ENCODE peak calls at places on chromosomes 7 and 10, in four cellular contexts. E is brain microvascular endothelial cell; F is CD8-positive, alpha-beta T cell; X is RWPE2. N is an unnamed sample.

GRCh38 chr10:111944331-111944730 is 239.2 kb downstream of the GPAM start:
- DNase-seq in E (no peak), F (no peak), X (no peak), N (no peak)

GRCh38 chr7:106178593-106179134 is 66.6 kb upstream of the SYPL1 start:
- DNase-seq in X (no peak), F (no peak), E (peak), N (no peak)

GRCh38 chr7:28130277-28130676 is 50.3 kb downstream of the JAZF1 start:
- DNase-seq in F (no peak), X (no peak), E (peak), N (no peak)

GRCh38 chr10:126084369-126084768 is 188.0 kb downstream of the FANK1 start:
- DNase-seq in F (no peak), E (no peak), X (no peak), N (no peak)

GRCh38 chr7:155800741-155801267 is 11.5 kb downstream of the SHH start:
- DNase-seq in F (no peak), E (no peak), X (no peak), N (peak)

GRCh38 chr7:32941181-32941995 is 15.9 kb upstream of the FKBP9 start:
- DNase-seq in F (no peak), X (no peak), E (no peak), N (no peak)

GRCh38 chr10:43396928-43397624 is 11.9 kb downstream of the HNRNPF start:
- DNase-seq in E (peak), X (peak), F (peak), N (peak)

GRCh38 chr7:29723599-29723998 is 82.7 kb upstream of the WIPF3 start:
- DNase-seq in E (peak), X (no peak), F (no peak), N (no peak)

GRCh38 chr10:112565434-112566053 is 118.5 kb downstream of the VTI1A start:
- DNase-seq in E (peak), X (no peak), F (no peak), N (no peak)

GRCh38 chr10:28367865-28368541 is 65.1 kb upstream of the MPP7 start:
- DNase-seq in E (no peak), X (no peak), F (peak), N (no peak)

GRCh38 chr10:106213493-106213892 is 951.0 kb downstream of the SORCS1 start:
- DNase-seq in E (no peak), X (no peak), F (no peak), N (no peak)

GRCh38 chr7:5596046-5596895 is 172.6 kb upstream of the TNRC18 start:
- DNase-seq in X (peak), E (peak), F (peak), N (no peak)

GRCh38 chr10:58544135-58544534 is 31.5 kb downstream of the BICC1 start:
- DNase-seq in E (no peak), F (no peak), X (no peak), N (no peak)

GRCh38 chr10:86840498-86840897 is 84.1 kb downstream of the BMPR1A start:
- DNase-seq in X (no peak), E (no peak), F (no peak), N (no peak)

GRCh38 chr10:113644185-113645120 is 19.4 kb downstream of the NRAP start:
- DNase-seq in X (no peak), E (peak), F (no peak), N (no peak)

GRCh38 chr10:42878134-42878820 is 95.7 kb downstream of the BMS1 start:
- DNase-seq in X (no peak), E (no peak), F (no peak), N (no peak)

GRCh38 chr10:89813546-89813945 is 112.2 kb downstream of the KIF20B start:
- DNase-seq in X (no peak), E (no peak), F (no peak), N (no peak)

GRCh38 chr10:22427890-22428571 is 82.7 kb downstream of the SPAG6 start:
- DNase-seq in F (no peak), X (no peak), E (peak), N (no peak)

GRCh38 chr7:20299647-20300312 is 30.9 kb upstream of the ITGB8 start:
- DNase-seq in E (peak), F (no peak), X (no peak), N (no peak)

GRCh38 chr10:95278061-95278988 is 12.5 kb downstream of the PDLIM1 start:
- DNase-seq in X (no peak), E (peak), F (no peak), N (no peak)

GRCh38 chr10:17915181-17915580 is 36.5 kb upstream of the SLC39A12 start:
- DNase-seq in E (no peak), F (no peak), X (no peak), N (no peak)

GRCh38 chr10:22285130-22285529 is 31.1 kb upstream of the COMMD3 start:
- DNase-seq in F (no peak), X (no peak), E (no peak), N (no peak)

GRCh38 chr7:138975343-138976104 is 5.7 kb downstream of the KIAA1549 start:
- DNase-seq in E (no peak), F (no peak), X (no peak), N (no peak)

GRCh38 chr7:96710544-96710943 is 898 bp upstream of the SEM1 start:
- DNase-seq in X (no peak), E (no peak), F (no peak), N (no peak)

GRCh38 chr7:35257251-35258124 is 3.6 kb upstream of the TBX20 start:
- DNase-seq in X (no peak), F (no peak), E (no peak), N (no peak)

GRCh38 chr7:5216931-5217330 is 26.9 kb downstream of the WIPI2 start:
- DNase-seq in X (peak), E (no peak), F (no peak), N (peak)

GRCh38 chr7:21504021-21504420 is 38.8 kb upstream of the DNAH11 start:
- DNase-seq in E (no peak), F (no peak), X (no peak), N (no peak)
- TF ChIP-seq CTCF in E (no peak), F (no peak), X (no peak), N (no peak)

GRCh38 chr10:110389250-110389649 is 84.5 kb upstream of the SMNDC1 start:
- DNase-seq in F (no peak), E (no peak), X (no peak), N (no peak)

GRCh38 chr10:110387983-110388681 is 83.4 kb upstream of the SMNDC1 start:
- DNase-seq in F (no peak), E (no peak), X (no peak), N (no peak)

GRCh38 chr10:110387617-110387982 is 82.9 kb upstream of the SMNDC1 start:
- DNase-seq in F (no peak), X (no peak), E (no peak), N (no peak)

GRCh38 chr10:110391541-110391940 is 86.8 kb upstream of the SMNDC1 start:
- DNase-seq in F (no peak), E (no peak), X (no peak), N (no peak)

GRCh38 chr10:110388682-110389052 is 83.9 kb upstream of the SMNDC1 start:
- DNase-seq in X (no peak), E (no peak), F (no peak), N (no peak)
- TF ChIP-seq CTCF in X (no peak), E (peak), F (no peak), N (no peak)

GRCh38 chr10:56449770-56450169 is 88.7 kb upstream of the ZWINT start:
- DNase-seq in X (no peak), F (no peak), E (no peak), N (no peak)
- TF ChIP-seq CTCF in X (peak), F (no peak), E (no peak), N (peak)

GRCh38 chr10:133422223-133422820 is 2.1 kb downstream of the SPRN start:
- DNase-seq in F (no peak), E (no peak), X (peak), N (no peak)
- TF ChIP-seq CTCF in F (no peak), E (no peak), X (no peak), N (no peak)

GRCh38 chr10:100481462-100482081 is 18.8 kb downstream of the WNT8B start:
- DNase-seq in E (peak), X (no peak), F (peak), N (no peak)
- TF ChIP-seq CTCF in E (no peak), X (no peak), F (no peak), N (no peak)

GRCh38 chr10:84607523-84607922 is 279.1 kb downstream of the CCSER2 start:
- DNase-seq in X (no peak), E (no peak), F (no peak), N (no peak)

GRCh38 chr10:84608126-84608525 is 279.7 kb downstream of the CCSER2 start:
- DNase-seq in X (no peak), F (no peak), E (no peak), N (no peak)

DNA sequence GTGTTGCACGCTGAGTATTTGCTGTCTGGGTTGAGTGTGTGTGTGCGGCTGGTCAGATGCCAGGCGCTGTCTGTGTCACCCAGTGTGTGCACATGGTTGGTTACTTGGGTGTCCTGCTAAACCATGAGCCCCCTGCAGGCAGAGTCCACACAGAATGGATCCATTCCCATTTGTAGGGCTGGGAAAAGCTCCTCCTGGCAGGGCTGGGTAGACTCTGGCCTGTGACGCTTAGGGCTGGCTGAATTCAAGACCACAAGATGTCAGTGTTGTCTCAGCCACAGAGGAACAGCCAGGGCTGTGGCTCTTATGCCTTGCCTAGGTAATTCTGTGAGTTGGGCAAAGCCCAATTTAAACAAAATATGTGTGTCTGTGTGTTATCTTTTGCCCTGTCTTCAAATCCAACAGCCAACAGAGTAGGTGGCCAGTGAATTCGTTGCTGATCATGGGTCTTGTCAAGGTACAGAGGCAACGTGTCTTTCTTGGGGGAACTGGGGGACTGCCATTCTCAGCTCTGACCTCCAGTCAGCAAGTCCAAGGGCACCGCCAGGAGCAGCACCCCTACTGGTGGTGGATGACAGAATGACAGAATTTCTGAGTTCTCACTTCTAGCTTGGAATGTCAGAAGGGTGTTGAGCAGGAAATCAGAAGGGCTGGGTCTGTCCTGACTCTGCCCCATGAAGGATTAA is 285.1 kb downstream of the CCSER2 start:
- DNase-seq in E (peak), X (no peak), F (no peak), N (no peak)
- TF ChIP-seq CTCF in E (peak), X (peak), F (no peak), N (peak)

N was measured in chondrocyte.